ENCODE peak calls at places on chromosome 9, in four cellular contexts. I is endodermal cell, B is endothelial cell of umbilical vein, L is sigmoid colon. J is an unnamed sample.

GRCh38 chr9:24245988-24246387 is 299.7 kb downstream of the IZUMO3 start:
- DNase-seq in I (no peak), L (no peak), B (no peak), J (no peak)

GRCh38 chr9:87885484-87886189 is 3.0 kb downstream of the SPATA31E1 start:
- DNase-seq in B (no peak), L (no peak), I (no peak), J (no peak)

GRCh38 chr9:73118898-73119554 is 32.6 kb upstream of the ANXA1 start:
- DNase-seq in I (no peak), B (peak), L (no peak), J (no peak)

GRCh38 chr9:35027871-35028270 is 38.3 kb downstream of the DNAJB5 start:
- DNase-seq in B (no peak), I (no peak), L (no peak), J (no peak)

GRCh38 chr9:18890372-18890771 is 142.6 kb downstream of the SAXO1 start:
- DNase-seq in B (peak), I (no peak), L (no peak), J (peak)

GRCh38 chr9:92325269-92325990 is at the start of the genes CENPP and NOL8:
- DNase-seq in I (peak), B (peak), L (peak), J (peak)

GRCh38 chr9:76810377-76810957 is 46.2 kb downstream of the PCA3 start:
- DNase-seq in L (no peak), B (peak), I (peak), J (no peak)

GRCh38 chr9:96129698-96130097 is 172.3 kb downstream of the HSD17B3 start:
- DNase-seq in L (no peak), B (peak), I (peak), J (no peak)

GRCh38 chr9:97397220-97397619 is 14.7 kb upstream of the TDRD7 start:
- DNase-seq in B (no peak), I (peak), L (no peak), J (no peak)

GRCh38 chr9:108443741-108444140 is 412.0 kb downstream of the ACTL7B start:
- DNase-seq in B (peak), I (no peak), L (no peak), J (no peak)

DNA sequence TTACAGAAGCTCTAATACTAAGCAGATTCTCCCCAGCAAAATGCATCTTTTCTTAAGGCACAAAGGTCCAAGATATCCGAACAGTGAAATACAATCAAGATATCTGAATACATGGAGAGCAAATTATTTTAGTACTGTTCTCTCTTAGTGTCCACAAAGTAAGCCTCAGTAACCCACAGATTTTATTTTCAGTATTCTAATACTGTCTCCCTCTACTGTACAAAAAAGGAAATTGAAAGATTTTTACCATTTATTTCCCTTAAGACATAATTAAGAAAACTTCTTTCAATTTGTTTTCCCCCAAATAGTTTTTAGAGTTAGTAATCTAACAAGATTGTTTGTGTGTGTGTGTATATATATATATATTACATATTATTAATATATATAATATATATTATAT is 24.7 kb upstream of the NOL6 start:
- DNase-seq in L (no peak), I (no peak), B (peak), J (no peak)
- TF ChIP-seq CTCF in L (no peak), I (peak), B (no peak), J (peak)

DNA sequence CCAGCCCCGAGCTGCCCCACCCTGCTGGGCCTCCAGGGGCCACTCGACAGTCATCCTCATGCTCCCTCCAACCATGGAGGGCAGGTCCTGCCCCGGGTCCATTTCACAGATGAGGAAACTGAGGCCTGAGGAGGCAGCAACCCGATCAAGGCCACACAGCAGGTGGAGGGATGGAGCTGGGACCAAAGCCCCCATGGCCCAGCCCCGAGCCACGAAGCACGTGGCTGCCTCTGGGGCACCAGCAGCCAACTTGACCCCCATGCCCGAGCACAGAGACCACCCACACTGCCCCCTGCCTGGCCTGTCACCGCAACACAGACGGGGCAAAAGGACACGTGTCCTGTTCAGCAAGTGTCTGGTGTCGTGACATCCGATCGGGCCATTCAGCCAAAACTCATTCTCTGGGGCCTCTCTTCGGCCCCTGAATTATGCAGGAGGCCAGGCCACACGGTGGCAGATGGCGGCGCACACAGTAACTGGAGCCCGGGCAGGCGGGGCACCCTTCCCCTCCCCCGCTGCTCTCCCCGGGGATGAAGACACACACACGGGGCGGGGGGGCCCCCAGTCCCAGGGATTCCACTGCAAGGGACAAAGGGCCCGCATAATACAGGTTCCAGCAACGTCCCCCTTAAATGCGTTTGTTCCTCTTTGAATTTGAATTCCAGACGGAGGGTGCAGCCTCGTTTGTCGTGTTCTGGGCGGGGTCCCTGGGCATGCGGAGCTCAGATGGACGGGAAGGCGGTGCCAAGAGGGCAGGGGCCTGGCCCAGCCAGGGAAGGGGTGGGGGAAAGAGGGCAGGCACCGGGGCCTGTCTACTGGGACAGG is 29.4 kb upstream of the TMEM250 start:
- DNase-seq in I (no peak), L (no peak), B (no peak), J (no peak)
- TF ChIP-seq CTCF in I (no peak), L (no peak), B (no peak), J (no peak)

GRCh38 chr9:112705773-112706427 is 12.0 kb downstream of the INIP start:
- DNase-seq in L (no peak), I (peak), B (peak), J (no peak)
- TF ChIP-seq CTCF in L (no peak), I (peak), B (peak), J (peak)

DNA sequence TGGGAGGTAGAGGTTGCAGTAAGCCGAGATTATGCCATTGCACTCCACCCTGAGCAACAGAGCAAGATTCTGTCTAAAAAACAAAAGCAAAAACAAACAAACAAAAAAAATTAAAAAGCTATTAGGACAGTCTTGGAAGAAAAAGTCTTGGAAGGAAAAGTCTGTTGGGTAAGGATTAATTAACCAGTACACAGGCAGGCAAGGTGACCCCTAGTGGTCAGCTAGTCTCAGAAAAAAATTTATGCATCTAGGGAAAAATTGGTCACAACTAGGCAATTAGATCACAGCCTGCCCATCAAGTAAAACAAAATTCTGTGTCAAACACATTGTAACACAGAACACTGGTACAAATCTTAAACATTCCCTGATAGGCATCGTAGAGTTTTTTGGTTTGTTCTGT is 6.7 kb upstream of the ANKRD18B start:
- DNase-seq in I (no peak), L (no peak), B (peak), J (no peak)
- TF ChIP-seq CTCF in I (peak), L (no peak), B (peak), J (peak)

DNA sequence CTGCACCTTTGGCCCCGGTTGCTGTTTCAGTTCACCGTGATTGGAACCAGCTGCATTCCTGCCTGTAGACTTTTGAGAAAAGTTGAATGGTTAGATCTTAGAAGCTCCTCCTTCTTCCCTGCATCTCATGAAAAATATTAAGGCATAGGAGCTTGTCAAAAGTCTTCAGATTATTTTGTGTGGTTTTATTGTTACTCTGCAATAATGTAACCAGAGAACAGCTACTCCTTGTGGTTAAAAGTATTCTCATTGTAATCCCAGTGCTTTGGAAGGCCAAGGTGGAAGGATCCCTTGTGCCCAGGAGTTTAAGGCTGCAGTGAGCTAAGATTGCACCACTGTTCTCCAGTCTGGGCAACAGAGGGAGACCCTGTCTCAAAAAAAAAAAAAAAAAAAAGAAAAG is 3.3 kb upstream of the SLC2A8 start:
- DNase-seq in L (peak), I (no peak), B (no peak), J (no peak)
- TF ChIP-seq CTCF in L (no peak), I (peak), B (no peak), J (peak)

GRCh38 chr9:106697799-106698591 is 165.0 kb upstream of the ZNF462 start:
- DNase-seq in L (peak), B (peak), I (peak), J (peak)

GRCh38 chr9:106700676-106701075 is 162.3 kb upstream of the ZNF462 start:
- DNase-seq in L (no peak), I (no peak), B (no peak), J (no peak)

GRCh38 chr9:106704056-106704625 is 158.8 kb upstream of the ZNF462 start:
- DNase-seq in I (no peak), B (no peak), L (no peak), J (no peak)

GRCh38 chr9:106697390-106697789 is 165.6 kb upstream of the ZNF462 start:
- DNase-seq in L (no peak), B (no peak), I (peak), J (no peak)

DNA sequence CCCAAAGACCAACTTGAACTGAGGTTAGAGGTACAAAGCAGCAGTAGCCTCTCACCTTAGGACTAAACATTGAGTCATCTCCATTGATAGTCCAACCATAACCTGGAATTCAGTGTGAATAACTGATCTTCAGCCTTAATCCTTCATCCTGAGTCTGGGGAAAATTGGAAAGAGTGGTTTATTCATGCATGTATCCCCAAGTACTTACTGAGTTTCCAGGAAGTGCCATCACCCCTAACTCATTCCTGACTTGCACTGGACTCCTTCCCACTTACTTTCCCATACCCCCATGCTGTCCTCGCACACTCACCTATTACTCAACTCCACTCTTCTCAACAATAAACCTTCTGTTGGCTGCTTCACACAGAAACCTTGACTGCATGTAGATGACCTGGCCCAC is 161.4 kb upstream of the ZNF462 start:
- DNase-seq in L (no peak), I (no peak), B (no peak), J (no peak)
- TF ChIP-seq CTCF in L (no peak), I (no peak), B (no peak), J (no peak)

DNA sequence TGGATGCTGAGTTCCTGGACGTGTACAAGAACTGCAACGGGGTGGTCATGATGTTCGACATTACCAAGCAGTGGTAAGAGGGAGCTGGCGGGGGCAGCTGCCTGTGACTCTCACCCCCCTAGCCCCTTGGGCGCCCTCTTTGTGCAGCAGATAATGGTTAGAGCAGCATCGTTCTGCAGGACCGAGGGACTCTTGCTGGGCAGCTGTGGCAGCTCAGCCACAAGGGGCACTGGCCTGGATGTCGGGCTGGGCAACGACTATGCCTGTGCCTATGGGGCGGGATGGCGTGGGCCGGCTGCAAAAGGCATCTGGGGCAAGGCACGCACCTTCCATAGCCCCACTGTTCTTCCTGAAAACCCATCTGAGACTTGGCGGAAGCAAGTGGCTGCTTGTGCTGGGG is 12.9 kb upstream of the AJM1 start:
- DNase-seq in I (no peak), L (no peak), B (no peak), J (no peak)
- TF ChIP-seq CTCF in I (peak), L (no peak), B (no peak), J (no peak)

GRCh38 chr9:114674798-114675554 is 7.0 kb downstream of the TEX48 start:
- DNase-seq in B (no peak), L (no peak), I (peak), J (no peak)
- TF ChIP-seq CTCF in B (no peak), L (no peak), I (peak), J (no peak)

GRCh38 chr9:134826336-134827246 is 54.0 kb upstream of the FCN2 start:
- DNase-seq in B (no peak), I (no peak), L (no peak), J (no peak)
- TF ChIP-seq CTCF in B (no peak), I (no peak), L (no peak), J (no peak)

GRCh38 chr9:128259156-128259555 is 16.7 kb downstream of the GOLGA2 start:
- DNase-seq in I (peak), L (no peak), B (no peak), J (no peak)
- TF ChIP-seq CTCF in I (peak), L (no peak), B (no peak), J (no peak)

J was measured in osteocyte.